ENCODE peak calls at places on chromosomes 11 and 22, in five cellular contexts. T is OCI-LY7, P is mammary epithelial cell, C is SK-N-SH, A is neuronal stem cell. X is an unnamed sample.

GRCh38 chr11:124801636-124802312 is 1.6 kb upstream of the MSANTD2 start:
- DNase-seq in C (no peak), T (no peak), P (no peak), A (no peak), X (no peak)

GRCh38 chr22:24133187-24133965 is 47.9 kb upstream of the SUSD2 start:
- DNase-seq in T (no peak), C (no peak), A (no peak), P (no peak), X (no peak)

GRCh38 chr11:44377914-44378321 is 68.0 kb upstream of the ALX4 start:
- DNase-seq in C (no peak), P (no peak), A (no peak), T (no peak), X (no peak)

GRCh38 chr11:45001466-45002165 is 50.9 kb upstream of the TP53I11 start:
- DNase-seq in P (no peak), T (no peak), C (no peak), A (no peak), X (no peak)

GRCh38 chr11:75035911-75036536 is 47.3 kb downstream of the NEU3 start:
- DNase-seq in T (peak), C (no peak), P (peak), A (no peak), X (peak)

GRCh38 chr11:114147389-114148382 is 88.2 kb downstream of the ZBTB16 start:
- DNase-seq in T (no peak), P (no peak), A (no peak), C (no peak), X (no peak)

GRCh38 chr22:24926849-24927579 is 19.5 kb downstream of the LHFPL7 start:
- DNase-seq in C (no peak), P (peak), T (no peak), A (no peak), X (no peak)

GRCh38 chr11:18061351-18061750 is 15.3 kb upstream of the TPH1 start:
- DNase-seq in P (no peak), C (no peak), A (no peak), T (no peak), X (no peak)

GRCh38 chr11:101974255-101974654 is 57.9 kb upstream of the ANGPTL5 start:
- DNase-seq in A (no peak), P (no peak), C (no peak), T (no peak), X (no peak)

DNA sequence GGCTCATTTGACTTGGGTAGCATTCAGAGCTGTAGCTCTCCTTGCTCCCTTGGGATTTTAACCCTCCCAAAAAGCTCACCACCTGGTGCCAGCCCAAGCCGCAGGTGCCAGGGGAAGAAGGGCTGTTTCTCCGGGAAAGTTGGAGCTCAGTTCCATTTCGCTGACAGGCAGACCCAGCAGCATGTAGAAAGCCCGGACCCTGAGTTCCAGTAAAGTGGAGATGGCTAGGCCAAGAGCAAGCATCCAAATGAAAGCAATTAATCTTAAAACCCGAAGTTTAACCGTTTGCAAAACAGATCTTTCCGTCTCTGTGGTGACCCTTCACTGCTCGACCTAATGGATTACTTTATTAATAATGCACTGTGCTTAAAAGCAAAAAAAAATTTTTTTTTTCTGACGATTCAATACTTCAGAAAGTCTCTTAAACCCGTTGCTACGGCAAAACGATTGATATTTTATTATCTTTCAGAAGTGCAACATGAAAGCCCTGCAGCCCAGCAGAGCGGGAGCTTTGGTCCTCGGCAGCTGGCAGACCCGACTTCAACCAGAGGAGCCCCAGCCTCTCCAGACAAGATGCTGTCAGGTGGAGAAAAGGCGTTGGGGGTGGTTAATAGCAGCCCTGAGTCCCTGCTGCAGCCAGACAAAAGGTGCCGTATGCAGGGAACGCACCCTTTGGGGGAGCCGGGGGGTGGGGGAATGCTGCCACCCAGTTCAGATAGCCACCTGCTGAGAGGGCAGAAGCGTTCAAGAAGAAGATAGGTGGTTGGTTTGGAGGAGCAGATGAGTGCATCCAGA is 3.3 kb downstream of the LMO1 start:
- DNase-seq in T (no peak), P (no peak), A (no peak), C (no peak), X (no peak)
- H3K27ac ChIP-seq in T (no peak), P (no peak), A (no peak), C (peak), X (no peak)

DNA sequence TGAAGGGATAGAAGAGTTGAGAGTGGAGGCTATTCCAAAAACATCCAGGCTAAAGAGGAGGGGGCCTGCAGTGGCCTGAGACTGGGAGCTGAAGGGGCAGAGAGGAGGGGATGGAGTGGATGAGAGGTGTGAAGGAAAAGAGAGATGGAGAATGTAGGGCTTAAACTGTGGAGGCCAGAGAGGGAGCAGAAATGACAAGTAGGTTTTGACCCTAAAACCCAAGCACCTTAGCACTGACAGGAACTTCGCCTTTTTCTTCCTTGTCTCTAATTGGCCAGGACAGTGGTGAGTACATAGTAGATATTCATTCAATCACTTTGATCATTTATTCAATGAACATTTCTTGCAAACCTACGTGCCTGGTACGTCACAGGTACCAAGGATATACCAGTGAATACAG is 7.3 kb downstream of the FAM111B start:
- DNase-seq in P (no peak), T (no peak), A (no peak), C (no peak), X (no peak)
- H3K27ac ChIP-seq in P (no peak), T (no peak), A (no peak), C (no peak), X (no peak)

GRCh38 chr11:131404010-131404409 is 33.6 kb downstream of the NTM start:
- DNase-seq in P (no peak), A (no peak), T (no peak), C (no peak), X (no peak)
- H3K27ac ChIP-seq in P (no peak), A (no peak), T (no peak), C (no peak), X (no peak)

DNA sequence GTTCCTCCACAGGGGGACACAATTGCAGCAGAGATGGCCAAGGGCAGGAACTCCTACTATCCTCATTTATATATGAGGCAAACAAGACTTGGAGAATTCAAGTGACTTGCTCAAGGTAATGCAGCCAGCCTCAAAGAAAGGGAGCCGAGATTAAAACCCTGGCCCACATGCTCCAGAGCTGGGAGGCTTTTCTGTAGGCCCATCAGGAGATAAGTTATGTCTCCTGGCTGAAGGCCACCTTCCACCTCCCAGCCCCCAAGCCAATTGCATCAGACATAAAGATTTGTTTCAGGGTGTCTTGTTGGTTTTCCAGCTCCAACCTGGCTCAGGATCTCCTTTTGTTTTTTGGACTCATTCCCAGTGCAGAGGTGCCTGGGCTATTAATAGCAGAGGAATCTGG is 59.5 kb downstream of the SMIM38 start:
- DNase-seq in P (no peak), T (no peak), C (no peak), A (no peak), X (no peak)
- H3K27ac ChIP-seq in P (no peak), T (no peak), C (no peak), A (no peak), X (no peak)

DNA sequence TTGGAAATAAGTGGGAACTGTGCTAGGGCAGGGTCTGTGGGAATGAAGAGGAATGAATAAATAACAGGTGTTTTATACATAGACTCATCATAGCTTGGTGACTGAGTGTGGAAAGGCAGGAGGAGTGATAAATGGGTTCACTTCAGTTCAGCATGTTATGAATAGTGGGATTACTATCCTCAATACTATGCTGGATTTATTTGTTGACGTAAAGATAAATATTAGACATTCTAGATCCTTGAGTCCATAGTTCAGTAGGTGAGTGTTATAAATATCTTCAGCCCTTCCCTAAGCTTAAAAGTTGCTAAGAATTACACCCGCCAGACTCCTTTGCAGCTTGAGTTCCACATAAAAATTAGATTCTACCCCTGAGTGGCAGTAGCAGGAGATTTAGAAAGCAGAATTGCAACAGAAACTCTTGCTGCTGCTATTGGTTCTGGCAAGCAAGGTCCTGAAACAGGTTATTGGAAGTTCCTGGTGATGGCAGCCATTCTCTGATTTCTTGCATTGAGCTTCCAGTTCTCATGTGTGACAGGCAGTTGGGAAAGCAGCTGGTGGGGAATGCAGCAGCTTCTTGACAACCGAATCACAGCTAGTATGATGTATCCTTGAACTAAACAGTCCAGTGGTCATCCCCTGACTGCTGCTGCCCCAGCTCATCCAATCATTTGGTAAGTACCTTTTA is 1558.9 kb downstream of the FAM181B start:
- DNase-seq in P (no peak), A (no peak), C (no peak), T (no peak), X (no peak)
- H3K27ac ChIP-seq in P (no peak), A (no peak), C (no peak), T (no peak), X (no peak)

DNA sequence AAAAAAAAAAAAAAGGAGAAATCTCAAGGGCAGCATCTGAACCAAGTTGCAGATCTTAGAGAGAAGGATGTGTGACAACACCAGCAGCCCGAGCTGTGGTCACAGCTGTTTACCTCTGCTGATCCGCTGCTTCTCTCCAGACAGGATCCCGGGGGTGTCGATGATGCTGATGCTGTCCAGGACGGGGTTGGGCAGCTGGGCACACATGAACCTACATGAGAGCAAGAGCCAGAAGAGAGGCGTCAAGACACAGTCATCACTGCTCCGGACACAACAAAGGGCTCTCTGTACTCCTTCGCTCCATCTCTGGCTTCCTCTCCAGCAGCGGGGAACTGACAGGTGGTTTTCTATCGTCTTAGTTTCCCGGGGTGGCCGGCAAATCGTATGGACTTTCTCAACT is 4.1 kb downstream of the EHD1 start:
- DNase-seq in A (no peak), T (peak), C (no peak), P (peak), X (no peak)
- H3K27ac ChIP-seq in A (no peak), T (peak), C (no peak), P (no peak), X (no peak)